ENCODE peak calls at places on chromosomes 13 and 19, in five cellular contexts. Q is K562, X is transverse colon, V is NCI-H748 treated with DMSO at 0.1 percent for 48 hours, N is tibial artery. I is an unnamed sample.

GRCh38 chr13:47964863-47965262 is 36.2 kb downstream of the SUCLA2 start:
- DNase-seq in N (no peak), Q (no peak), V (no peak), X (no peak), I (no peak)

GRCh38 chr19:55600336-55601028 is 394 bp downstream of the ZNF524 start:
- DNase-seq in X (no peak), Q (no peak), V (peak; percentile 88), N (peak; percentile 83), I (peak; percentile 81)

GRCh38 chr19:48513289-48514122 is 1.9 kb upstream of the LMTK3 start:
- DNase-seq in V (peak; percentile 88), N (no peak), Q (peak; percentile 67), X (peak; percentile 75), I (peak; percentile 46)

GRCh38 chr13:26589754-26590153 is 32.3 kb downstream of the WASF3 start:
- DNase-seq in N (no peak), Q (no peak), X (no peak), V (no peak), I (no peak)

GRCh38 chr13:28819748-28820098 is 416 bp upstream of the MTUS2 start:
- DNase-seq in Q (peak; percentile 76), X (peak; percentile 28), N (no peak), V (peak; percentile 49), I (peak; percentile 10)

GRCh38 chr13:54852831-54853230 is 1824.2 kb downstream of the OLFM4 start:
- DNase-seq in Q (no peak), V (no peak), X (no peak), N (no peak), I (no peak)

GRCh38 chr19:58318297-58318696 is 8.5 kb upstream of the ZSCAN22 start:
- DNase-seq in N (no peak), X (no peak), Q (no peak), V (no peak), I (no peak)

GRCh38 chr19:47232422-47233211 is 1.6 kb upstream of the BBC3 start:
- DNase-seq in Q (no peak), N (no peak), X (peak; percentile 46), V (no peak), I (no peak)

GRCh38 chr13:90238433-90238832 is 1109.1 kb upstream of the MIR17HG start:
- DNase-seq in Q (no peak), N (no peak), X (no peak), V (no peak), I (no peak)

I was measured in NCI-H2029.